ENCODE peak calls at places on chromosomes 13 and 19, in four cellular contexts. E, C, A and F are unnamed samples.

GRCh38 chr13:22312405-22312803 is 641.5 kb downstream of the FGF9 start:
- DNase-seq in A (no peak), E (no peak), C (no peak), F (no peak)

GRCh38 chr13:45074721-45075120 is 45.6 kb upstream of the GTF2F2 start:
- DNase-seq in C (no peak), A (no peak), E (no peak), F (no peak)

GRCh38 chr19:1318678-1319471 is 33.2 kb downstream of the EFNA2 start:
- DNase-seq in A (no peak), C (no peak), E (no peak), F (no peak)

GRCh38 chr13:40777166-40777956 is 6.4 kb upstream of the MRPS31 start:
- DNase-seq in C (peak; percentile 63), A (no peak), E (no peak), F (no peak)

GRCh38 chr19:28350037-28350436 is 862.9 kb downstream of the UQCRFS1 start:
- DNase-seq in E (no peak), C (no peak), A (no peak), F (no peak)

GRCh38 chr13:99087954-99088491 is 110.2 kb upstream of the DOCK9 start:
- DNase-seq in E (no peak), C (no peak), A (no peak), F (no peak)

GRCh38 chr13:28794370-28794769 is 25.8 kb upstream of the MTUS2 start:
- DNase-seq in E (no peak), A (no peak), C (no peak), F (no peak)

GRCh38 chr13:59877933-59878332 is 285.8 kb downstream of the DIAPH3 start:
- DNase-seq in C (no peak), A (no peak), E (peak; percentile 33), F (no peak)

GRCh38 chr19:6393982-6394412 is 1.0 kb upstream of the GTF2F1 start:
- DNase-seq in C (no peak), E (no peak), A (no peak), F (no peak)

GRCh38 chr19:45245334-45245787 is at the start of gene EXOC3L2:
- DNase-seq in E (no peak), C (no peak), A (no peak), F (no peak)

GRCh38 chr19:54674021-54674617 is 11.3 kb downstream of the LILRB4 start:
- DNase-seq in A (no peak), C (peak; percentile 39), E (no peak), F (peak; percentile 28)

GRCh38 chr19:40512473-40513344 is 45.9 kb downstream of the SPTBN4 start:
- DNase-seq in E (no peak), C (no peak), A (no peak), F (no peak)

GRCh38 chr13:110341445-110342247 is 34.6 kb downstream of the COL4A2 start:
- DNase-seq in A (no peak), E (no peak), C (no peak), F (no peak)